ENCODE peak calls at places on chromosomes 7 and 10, in four cellular contexts. One of them, this sample, is unnamed.

GRCh38 chr10:4111593-4111992 is 326.6 kb upstream of the KLF6 start:
- DNase-seq in Peyer's patch: no peak
- DNase-seq in heart left ventricle: no peak
- DNase-seq in HCT116: no peak
- DNase-seq in this sample: no peak

GRCh38 chr10:70191161-70191770 is 21.0 kb upstream of the SAR1A start:
- DNase-seq in Peyer's patch: no peak
- DNase-seq in heart left ventricle: no peak
- DNase-seq in HCT116: no peak
- DNase-seq in this sample: no peak

GRCh38 chr7:28986723-28987122 is 28.6 kb upstream of the TRIL start:
- DNase-seq in Peyer's patch: no peak
- DNase-seq in heart left ventricle: peak; percentile 40
- DNase-seq in HCT116: no peak
- DNase-seq in this sample: no peak

GRCh38 chr10:130368761-130369560 is 232.8 kb downstream of the GLRX3 start:
- DNase-seq in Peyer's patch: no peak
- DNase-seq in heart left ventricle: no peak
- DNase-seq in HCT116: no peak
- DNase-seq in this sample: peak; percentile 14

GRCh38 chr10:101694674-101695403 is at the start of gene FBXW4:
- DNase-seq in Peyer's patch: peak; percentile 88
- DNase-seq in heart left ventricle: peak; percentile 67
- DNase-seq in HCT116: no peak
- DNase-seq in this sample: peak; percentile 37

GRCh38 chr7:20033621-20034200 is 183.5 kb downstream of the MACC1 start:
- DNase-seq in Peyer's patch: no peak
- DNase-seq in heart left ventricle: no peak
- DNase-seq in HCT116: no peak
- DNase-seq in this sample: peak; percentile 49

GRCh38 chr7:102292813-102293798 is 6.4 kb downstream of the SH2B2 start:
- DNase-seq in Peyer's patch: no peak
- DNase-seq in heart left ventricle: no peak
- DNase-seq in HCT116: no peak
- DNase-seq in this sample: no peak

GRCh38 chr7:72444023-72444776 is 32.1 kb upstream of the CALN1 start:
- DNase-seq in Peyer's patch: no peak
- DNase-seq in heart left ventricle: no peak
- DNase-seq in HCT116: no peak
- DNase-seq in this sample: no peak

GRCh38 chr7:27116521-27116946 is 14.0 kb downstream of the HOXA4 start:
- DNase-seq in Peyer's patch: no peak
- DNase-seq in heart left ventricle: no peak
- DNase-seq in HCT116: no peak
- DNase-seq in this sample: no peak
- TF ChIP-seq POLR2A in Peyer's patch: no peak
- TF ChIP-seq POLR2A in heart left ventricle: no peak
- TF ChIP-seq POLR2A in HCT116: no peak
- TF ChIP-seq POLR2A in this sample: no peak

DNA sequence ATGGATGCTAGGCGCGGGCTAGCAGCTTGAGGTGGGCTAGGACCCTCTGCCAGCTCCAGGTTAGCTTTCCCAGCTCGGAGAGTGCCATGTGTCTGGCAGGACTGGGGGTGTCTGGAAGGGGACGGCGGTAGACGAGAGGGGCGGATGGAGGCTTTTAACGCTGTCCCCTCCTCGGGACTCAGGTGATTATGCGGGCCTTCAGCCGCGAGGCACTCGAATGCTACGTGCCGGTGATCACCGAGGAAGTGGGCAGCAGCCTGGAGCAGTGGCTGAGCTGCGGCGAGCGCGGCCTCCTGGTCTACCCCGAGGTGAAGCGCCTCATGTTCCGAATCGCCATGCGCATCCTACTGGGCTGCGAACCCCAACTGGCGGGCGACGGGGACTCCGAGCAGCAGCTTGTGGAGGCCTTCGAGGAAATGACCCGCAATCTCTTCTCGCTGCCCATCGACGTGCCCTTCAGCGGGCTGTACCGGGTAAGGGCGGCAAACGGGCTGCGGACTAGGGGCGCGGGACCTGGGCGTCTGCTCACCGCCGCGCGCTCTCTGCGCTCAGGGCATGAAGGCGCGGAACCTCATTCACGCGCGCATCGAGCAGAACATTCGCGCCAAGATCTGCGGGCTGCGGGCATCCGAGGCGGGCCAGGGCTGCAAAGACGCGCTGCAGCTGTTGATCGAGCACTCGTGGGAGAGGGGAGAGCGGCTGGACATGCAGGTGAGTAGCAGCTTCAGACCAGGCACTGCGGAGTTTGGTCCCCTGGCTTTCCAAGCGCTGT is 1.1 kb downstream of the CYP26A1 start:
- DNase-seq in Peyer's patch: no peak
- DNase-seq in heart left ventricle: no peak
- DNase-seq in HCT116: no peak
- DNase-seq in this sample: no peak
- H3K4me3 ChIP-seq in Peyer's patch: peak overlapping the region; percentile 46
- H3K4me3 ChIP-seq in heart left ventricle: no peak overlapping the region
- H3K4me3 ChIP-seq in HCT116: peak overlapping the region; percentile 60
- H3K4me3 ChIP-seq in this sample: no peak overlapping the region

GRCh38 chr10:104254493-104255243 is at the start of gene GSTO1:
- DNase-seq in Peyer's patch: peak; percentile 90
- DNase-seq in heart left ventricle: peak; percentile 90
- DNase-seq in HCT116: peak; percentile 51
- DNase-seq in this sample: peak; percentile 70
- TF ChIP-seq POLR2A in Peyer's patch: peak; percentile 44
- TF ChIP-seq POLR2A in heart left ventricle: peak; percentile 77
- TF ChIP-seq POLR2A in HCT116: peak; percentile 79
- TF ChIP-seq POLR2A in this sample: peak; percentile 75

GRCh38 chr10:14330390-14331071 is at the start of gene FRMD4A:
- DNase-seq in Peyer's patch: no peak
- DNase-seq in heart left ventricle: no peak
- DNase-seq in HCT116: no peak
- DNase-seq in this sample: no peak
- H3K4me3 ChIP-seq in Peyer's patch: no peak within 1 kb of the TSS
- H3K4me3 ChIP-seq in heart left ventricle: no peak within 1 kb of the TSS
- H3K4me3 ChIP-seq in HCT116: no peak within 1 kb of the TSS
- H3K4me3 ChIP-seq in this sample: no peak within 1 kb of the TSS

GRCh38 chr10:15853800-15854199 is 6.5 kb downstream of the MINDY3 start:
- DNase-seq in Peyer's patch: no peak
- DNase-seq in heart left ventricle: no peak
- DNase-seq in HCT116: no peak
- DNase-seq in this sample: no peak

GRCh38 chr10:15857001-15857608 is 3.2 kb downstream of the MINDY3 start:
- DNase-seq in Peyer's patch: no peak
- DNase-seq in heart left ventricle: no peak
- DNase-seq in HCT116: no peak
- DNase-seq in this sample: no peak

GRCh38 chr10:15859531-15859864 is 809 bp downstream of the MINDY3 start:
- DNase-seq in Peyer's patch: no peak
- DNase-seq in heart left ventricle: no peak
- DNase-seq in HCT116: no peak
- DNase-seq in this sample: no peak

GRCh38 chr10:15858895-15859294 is 1.4 kb downstream of the MINDY3 start:
- DNase-seq in Peyer's patch: no peak
- DNase-seq in heart left ventricle: no peak
- DNase-seq in HCT116: no peak
- DNase-seq in this sample: no peak

DNA sequence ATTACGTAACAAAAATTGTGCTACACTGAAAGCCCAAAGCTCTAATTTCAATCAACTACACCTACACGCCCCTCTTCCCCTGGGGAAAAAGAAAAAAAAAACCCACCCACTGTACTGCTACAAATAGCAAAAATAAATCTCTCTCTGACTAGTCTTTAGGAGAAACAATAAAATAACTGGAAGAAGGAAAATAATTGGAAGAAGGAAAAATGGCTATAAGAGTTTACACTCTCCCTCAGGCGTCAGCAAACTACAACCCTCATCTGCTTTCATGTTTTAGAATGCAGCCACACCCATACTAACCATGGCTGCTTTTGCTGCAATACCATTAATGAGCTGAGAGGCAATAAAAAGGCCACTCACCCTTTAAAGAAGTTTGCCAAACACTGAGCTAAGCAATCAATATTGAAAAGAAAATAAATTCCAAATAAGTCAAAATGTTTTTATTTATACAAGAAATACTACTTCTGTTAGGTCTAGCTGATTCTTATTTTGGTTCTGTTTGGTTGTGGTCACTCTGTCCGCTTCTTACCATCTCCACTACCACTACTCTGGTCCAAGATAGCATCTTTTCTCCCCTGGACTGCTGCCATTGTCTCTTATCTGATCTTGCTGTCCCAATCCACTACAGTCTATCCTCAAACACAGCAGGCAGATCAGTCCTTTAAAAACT is 3.8 kb downstream of the MINDY3 start:
- DNase-seq in Peyer's patch: no peak
- DNase-seq in heart left ventricle: no peak
- DNase-seq in HCT116: no peak
- DNase-seq in this sample: no peak
- TF ChIP-seq POLR2A in Peyer's patch: no peak
- TF ChIP-seq POLR2A in heart left ventricle: no peak
- TF ChIP-seq POLR2A in HCT116: no peak
- TF ChIP-seq POLR2A in this sample: no peak

GRCh38 chr10:59363446-59363958 is 1.2 kb upstream of the FAM13C start:
- DNase-seq in Peyer's patch: no peak
- DNase-seq in heart left ventricle: no peak
- DNase-seq in HCT116: no peak
- DNase-seq in this sample: no peak
- H3K4me3 ChIP-seq in Peyer's patch: no peak overlapping the region
- H3K4me3 ChIP-seq in heart left ventricle: peak overlapping the region; percentile 64
- H3K4me3 ChIP-seq in HCT116: no peak overlapping the region
- H3K4me3 ChIP-seq in this sample: no peak overlapping the region

DNA sequence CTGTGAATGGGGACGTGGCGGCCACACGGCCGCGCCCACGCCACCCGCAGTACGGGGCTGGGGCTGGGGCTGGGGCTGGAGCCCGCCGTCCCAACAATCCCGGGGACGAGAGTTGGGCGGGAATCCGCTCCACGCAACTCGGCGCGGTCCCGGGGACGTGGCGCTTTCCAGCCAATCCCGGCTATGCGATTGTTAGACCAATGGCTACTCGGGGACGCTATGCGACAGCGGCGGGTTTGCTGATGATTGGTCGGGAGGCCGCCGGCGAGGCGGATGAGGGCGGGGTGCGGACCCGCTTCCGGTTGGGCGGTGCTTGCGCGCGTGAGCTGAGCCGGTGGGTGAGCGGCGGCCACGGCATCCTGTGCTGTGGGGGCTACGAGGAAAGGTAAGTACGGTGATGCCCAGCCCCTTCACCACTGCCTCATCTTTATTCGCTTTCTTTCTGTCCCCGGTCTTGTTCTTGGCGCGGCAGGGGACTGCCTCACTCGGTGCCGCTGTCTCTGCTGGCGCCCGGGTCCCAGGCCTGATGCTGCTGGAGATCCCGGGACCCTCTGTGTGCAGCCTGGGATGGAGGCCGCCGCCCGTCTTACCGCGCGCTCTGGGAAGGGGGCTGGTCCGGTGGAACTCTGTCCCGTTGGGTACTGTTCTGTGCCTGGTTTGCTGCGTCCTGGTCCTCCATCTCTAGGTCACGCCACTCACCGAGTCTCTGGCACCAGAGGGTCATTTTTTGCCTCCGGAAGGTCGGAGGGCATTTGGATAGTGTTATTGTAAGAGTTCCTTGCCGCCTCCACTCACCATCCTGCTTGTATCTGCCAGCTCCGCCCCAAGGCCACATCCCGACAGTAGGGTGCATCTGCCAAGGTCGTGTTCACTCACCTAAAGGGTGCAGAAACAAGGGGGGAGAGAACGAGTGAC is at the start of gene CALU:
- DNase-seq in Peyer's patch: peak; percentile 98
- DNase-seq in heart left ventricle: peak; percentile 98
- DNase-seq in HCT116: peak; percentile 86
- DNase-seq in this sample: peak; percentile 98
- TF ChIP-seq POLR2A in Peyer's patch: peak; percentile 73
- TF ChIP-seq POLR2A in heart left ventricle: peak; percentile 92
- TF ChIP-seq POLR2A in HCT116: no peak
- TF ChIP-seq POLR2A in this sample: peak; percentile 76

DNA sequence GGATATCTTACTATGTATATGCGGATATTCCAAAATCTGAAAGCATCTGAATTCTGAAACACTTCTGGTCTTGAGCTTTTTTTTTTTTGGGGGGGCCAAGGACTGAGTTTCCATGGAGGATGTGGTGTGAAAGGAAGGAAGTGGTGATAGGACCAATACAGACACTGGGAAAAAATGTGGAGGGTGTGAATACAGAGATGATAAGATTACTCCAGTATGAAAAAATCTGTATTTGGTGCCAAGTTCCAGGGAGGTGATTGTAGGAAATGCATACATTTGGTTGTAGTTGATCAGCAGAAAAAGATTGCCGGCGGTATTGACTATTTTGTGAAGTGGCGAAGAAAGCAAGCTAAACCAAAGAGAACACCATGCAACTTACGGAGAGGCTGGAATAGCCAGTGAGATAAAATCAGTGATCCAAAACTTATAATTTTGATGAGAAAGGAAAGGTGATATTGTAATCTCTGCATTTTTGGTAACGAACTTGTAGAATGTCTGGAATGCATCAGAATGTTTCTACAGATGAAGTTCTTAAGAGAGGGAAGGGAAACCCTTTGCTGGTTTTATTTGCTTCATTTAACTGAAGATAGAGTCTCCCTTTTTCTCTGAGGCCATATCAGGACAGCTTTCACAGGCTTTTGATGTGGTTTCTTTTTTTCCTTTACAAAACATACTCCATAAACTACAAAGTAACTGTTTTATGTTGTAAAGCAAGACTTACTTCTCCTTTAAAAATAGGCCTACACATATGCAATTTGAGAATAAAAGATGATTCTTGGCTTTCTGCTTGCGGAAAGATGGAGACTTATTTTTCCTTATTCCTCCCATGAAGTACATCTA is 6.0 kb downstream of the WDR37 start:
- DNase-seq in Peyer's patch: no peak
- DNase-seq in heart left ventricle: no peak
- DNase-seq in HCT116: no peak
- DNase-seq in this sample: no peak
- H3K4me3 ChIP-seq in Peyer's patch: no peak overlapping the region
- H3K4me3 ChIP-seq in heart left ventricle: no peak overlapping the region
- H3K4me3 ChIP-seq in HCT116: no peak overlapping the region
- H3K4me3 ChIP-seq in this sample: no peak overlapping the region

GRCh38 chr7:64307254-64308018 is 6.3 kb upstream of the ZNF736 start:
- DNase-seq in Peyer's patch: peak; percentile 98
- DNase-seq in heart left ventricle: peak; percentile 96
- DNase-seq in HCT116: no peak
- DNase-seq in this sample: peak; percentile 98
- TF ChIP-seq POLR2A in Peyer's patch: peak; percentile 6
- TF ChIP-seq POLR2A in heart left ventricle: peak; percentile 44
- TF ChIP-seq POLR2A in HCT116: no peak
- TF ChIP-seq POLR2A in this sample: peak; percentile 87

This sample was measured in adrenal gland.